ENCODE peak calls at places on chromosomes 6 and 20, in eight cellular contexts. One of them, this sample, is unnamed.

GRCh38 chr6:149474108-149474935 is 10.5 kb downstream of the ZC3H12D start:
- DNase-seq in fibroblast of the aortic adventitia: no peak
- DNase-seq in HCT116: no peak
- DNase-seq in CD8-positive, alpha-beta T cell: no peak
- DNase-seq in astrocyte of the spinal cord: no peak
- DNase-seq in omental fat pad: no peak
- DNase-seq in body of pancreas: no peak
- DNase-seq in tibial artery: no peak
- DNase-seq in this sample: no peak

GRCh38 chr6:126432564-126432963 is 92.6 kb downstream of the CENPW start:
- DNase-seq in fibroblast of the aortic adventitia: no peak
- DNase-seq in HCT116: no peak
- DNase-seq in CD8-positive, alpha-beta T cell: no peak
- DNase-seq in astrocyte of the spinal cord: no peak
- DNase-seq in omental fat pad: no peak
- DNase-seq in body of pancreas: no peak
- DNase-seq in tibial artery: no peak
- DNase-seq in this sample: no peak

GRCh38 chr6:46746691-46747090 is at the start of gene ANKRD66:
- DNase-seq in fibroblast of the aortic adventitia: no peak
- DNase-seq in HCT116: no peak
- DNase-seq in CD8-positive, alpha-beta T cell: no peak
- DNase-seq in astrocyte of the spinal cord: no peak
- DNase-seq in omental fat pad: no peak
- DNase-seq in body of pancreas: no peak
- DNase-seq in tibial artery: no peak
- DNase-seq in this sample: no peak

GRCh38 chr6:115932481-115932880 is 128.2 kb downstream of the FRK start:
- DNase-seq in fibroblast of the aortic adventitia: no peak
- DNase-seq in HCT116: peak
- DNase-seq in CD8-positive, alpha-beta T cell: no peak
- DNase-seq in astrocyte of the spinal cord: peak
- DNase-seq in omental fat pad: no peak
- DNase-seq in body of pancreas: no peak
- DNase-seq in tibial artery: no peak
- DNase-seq in this sample: peak

GRCh38 chr6:119446623-119447008 is 97.1 kb upstream of the MAN1A1 start:
- DNase-seq in fibroblast of the aortic adventitia: peak
- DNase-seq in HCT116: no peak
- DNase-seq in CD8-positive, alpha-beta T cell: no peak
- DNase-seq in astrocyte of the spinal cord: peak
- DNase-seq in omental fat pad: no peak
- DNase-seq in body of pancreas: peak
- DNase-seq in tibial artery: peak
- DNase-seq in this sample: no peak

GRCh38 chr6:91720323-91720722 is 1133.5 kb upstream of the MAP3K7 start:
- DNase-seq in fibroblast of the aortic adventitia: no peak
- DNase-seq in HCT116: no peak
- DNase-seq in CD8-positive, alpha-beta T cell: no peak
- DNase-seq in astrocyte of the spinal cord: no peak
- DNase-seq in omental fat pad: no peak
- DNase-seq in body of pancreas: no peak
- DNase-seq in tibial artery: no peak
- DNase-seq in this sample: no peak

GRCh38 chr6:37940074-37940847 is 120.7 kb downstream of the ZFAND3 start:
- DNase-seq in fibroblast of the aortic adventitia: peak
- DNase-seq in HCT116: no peak
- DNase-seq in CD8-positive, alpha-beta T cell: no peak
- DNase-seq in astrocyte of the spinal cord: peak
- DNase-seq in omental fat pad: no peak
- DNase-seq in body of pancreas: peak
- DNase-seq in tibial artery: no peak
- DNase-seq in this sample: peak

GRCh38 chr6:129029778-129030177 is 146.8 kb downstream of the LAMA2 start:
- DNase-seq in fibroblast of the aortic adventitia: no peak
- DNase-seq in HCT116: no peak
- DNase-seq in CD8-positive, alpha-beta T cell: no peak
- DNase-seq in astrocyte of the spinal cord: peak
- DNase-seq in omental fat pad: no peak
- DNase-seq in body of pancreas: no peak
- DNase-seq in tibial artery: no peak
- DNase-seq in this sample: no peak

GRCh38 chr6:39322306-39322850 is at the start of gene KCNK16:
- DNase-seq in fibroblast of the aortic adventitia: no peak
- DNase-seq in HCT116: no peak
- DNase-seq in CD8-positive, alpha-beta T cell: no peak
- DNase-seq in astrocyte of the spinal cord: no peak
- DNase-seq in omental fat pad: no peak
- DNase-seq in body of pancreas: peak
- DNase-seq in tibial artery: no peak
- DNase-seq in this sample: no peak

GRCh38 chr6:16836186-16836981 is 75.1 kb upstream of the ATXN1 start:
- DNase-seq in fibroblast of the aortic adventitia: peak
- DNase-seq in HCT116: no peak
- DNase-seq in CD8-positive, alpha-beta T cell: no peak
- DNase-seq in astrocyte of the spinal cord: peak
- DNase-seq in omental fat pad: no peak
- DNase-seq in body of pancreas: no peak
- DNase-seq in tibial artery: no peak
- DNase-seq in this sample: no peak

GRCh38 chr20:31785089-31785488 is 34.1 kb upstream of the MYLK2 start:
- DNase-seq in fibroblast of the aortic adventitia: no peak
- DNase-seq in HCT116: no peak
- DNase-seq in CD8-positive, alpha-beta T cell: no peak
- DNase-seq in astrocyte of the spinal cord: no peak
- DNase-seq in omental fat pad: no peak
- DNase-seq in body of pancreas: no peak
- DNase-seq in tibial artery: no peak
- DNase-seq in this sample: no peak

GRCh38 chr6:150290429-150290828 is 78.4 kb upstream of the IYD start:
- DNase-seq in fibroblast of the aortic adventitia: peak
- DNase-seq in HCT116: no peak
- DNase-seq in CD8-positive, alpha-beta T cell: no peak
- DNase-seq in astrocyte of the spinal cord: no peak
- DNase-seq in omental fat pad: no peak
- DNase-seq in body of pancreas: no peak
- DNase-seq in tibial artery: no peak
- DNase-seq in this sample: no peak

GRCh38 chr6:33620584-33621395 is at the start of gene ITPR3:
- DNase-seq in fibroblast of the aortic adventitia: peak
- DNase-seq in HCT116: peak
- DNase-seq in CD8-positive, alpha-beta T cell: peak
- DNase-seq in astrocyte of the spinal cord: peak
- DNase-seq in omental fat pad: no peak
- DNase-seq in body of pancreas: peak
- DNase-seq in tibial artery: peak
- DNase-seq in this sample: no peak

GRCh38 chr20:61941721-61942405 is 123.8 kb downstream of the TAF4 start:
- DNase-seq in fibroblast of the aortic adventitia: no peak
- DNase-seq in HCT116: no peak
- DNase-seq in CD8-positive, alpha-beta T cell: no peak
- DNase-seq in astrocyte of the spinal cord: no peak
- DNase-seq in omental fat pad: no peak
- DNase-seq in body of pancreas: no peak
- DNase-seq in tibial artery: no peak
- DNase-seq in this sample: no peak

GRCh38 chr6:30717129-30717844 is at the start of gene MDC1:
- DNase-seq in fibroblast of the aortic adventitia: peak
- DNase-seq in HCT116: peak
- DNase-seq in CD8-positive, alpha-beta T cell: peak
- DNase-seq in astrocyte of the spinal cord: peak
- DNase-seq in omental fat pad: peak
- DNase-seq in body of pancreas: peak
- DNase-seq in tibial artery: peak
- DNase-seq in this sample: peak
- TF ChIP-seq CTCF in fibroblast of the aortic adventitia: peak
- TF ChIP-seq CTCF in HCT116: no peak
- TF ChIP-seq CTCF in CD8-positive, alpha-beta T cell: peak
- TF ChIP-seq CTCF in astrocyte of the spinal cord: peak
- TF ChIP-seq CTCF in omental fat pad: no peak
- TF ChIP-seq CTCF in body of pancreas: no peak
- TF ChIP-seq CTCF in tibial artery: peak
- TF ChIP-seq CTCF in this sample: peak

GRCh38 chr6:43508481-43509141 is 1.5 kb downstream of the LRRC73 start:
- DNase-seq in fibroblast of the aortic adventitia: no peak
- DNase-seq in HCT116: no peak
- DNase-seq in CD8-positive, alpha-beta T cell: no peak
- DNase-seq in astrocyte of the spinal cord: no peak
- DNase-seq in omental fat pad: no peak
- DNase-seq in body of pancreas: no peak
- DNase-seq in tibial artery: no peak
- DNase-seq in this sample: no peak

GRCh38 chr6:43509984-43510826 is at the start of gene LRRC73:
- DNase-seq in fibroblast of the aortic adventitia: peak
- DNase-seq in HCT116: peak
- DNase-seq in CD8-positive, alpha-beta T cell: peak
- DNase-seq in astrocyte of the spinal cord: peak
- DNase-seq in omental fat pad: peak
- DNase-seq in body of pancreas: peak
- DNase-seq in tibial artery: peak
- DNase-seq in this sample: no peak

GRCh38 chr6:43510827-43511163 is 649 bp upstream of the LRRC73 start:
- DNase-seq in fibroblast of the aortic adventitia: no peak
- DNase-seq in HCT116: no peak
- DNase-seq in CD8-positive, alpha-beta T cell: no peak
- DNase-seq in astrocyte of the spinal cord: no peak
- DNase-seq in omental fat pad: no peak
- DNase-seq in body of pancreas: no peak
- DNase-seq in tibial artery: no peak
- DNase-seq in this sample: no peak

GRCh38 chr6:43509142-43509983 is 783 bp downstream of the LRRC73 start:
- DNase-seq in fibroblast of the aortic adventitia: no peak
- DNase-seq in HCT116: no peak
- DNase-seq in CD8-positive, alpha-beta T cell: no peak
- DNase-seq in astrocyte of the spinal cord: no peak
- DNase-seq in omental fat pad: no peak
- DNase-seq in body of pancreas: no peak
- DNase-seq in tibial artery: no peak
- DNase-seq in this sample: no peak

DNA sequence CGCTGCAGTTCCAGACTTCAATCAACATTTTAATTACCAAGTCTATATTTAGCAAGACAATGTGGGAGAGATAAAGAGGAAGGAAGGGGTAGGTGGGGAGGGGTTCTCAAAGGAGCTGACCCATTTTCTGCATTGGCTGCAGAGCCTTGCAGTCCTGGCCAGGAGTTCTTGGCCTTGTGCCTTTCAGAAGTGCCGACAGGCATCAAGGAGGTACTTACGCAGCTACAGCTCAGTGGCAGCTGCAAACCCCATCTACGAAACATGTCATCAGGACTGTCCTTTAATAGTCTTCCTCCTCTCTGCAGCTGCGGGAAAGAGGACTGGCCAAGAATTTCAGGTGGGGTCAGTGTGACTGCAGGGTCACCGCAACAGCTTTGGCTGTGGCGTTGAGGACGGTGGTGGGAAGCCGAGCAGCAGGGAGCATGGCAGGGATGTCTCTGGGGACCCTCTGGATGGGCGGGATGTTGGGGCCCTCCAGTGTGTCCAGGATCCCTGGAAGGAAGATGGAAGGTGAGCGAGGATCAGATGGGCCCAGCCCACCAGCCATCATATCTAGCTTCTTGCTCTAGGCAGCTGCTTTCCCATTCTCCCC is 1.8 kb upstream of the LRRC73 start:
- DNase-seq in fibroblast of the aortic adventitia: no peak
- DNase-seq in HCT116: no peak
- DNase-seq in CD8-positive, alpha-beta T cell: no peak
- DNase-seq in astrocyte of the spinal cord: no peak
- DNase-seq in omental fat pad: no peak
- DNase-seq in body of pancreas: no peak
- DNase-seq in tibial artery: no peak
- DNase-seq in this sample: no peak
- TF ChIP-seq CTCF in fibroblast of the aortic adventitia: no peak
- TF ChIP-seq CTCF in HCT116: no peak
- TF ChIP-seq CTCF in CD8-positive, alpha-beta T cell: no peak
- TF ChIP-seq CTCF in astrocyte of the spinal cord: no peak
- TF ChIP-seq CTCF in omental fat pad: no peak
- TF ChIP-seq CTCF in body of pancreas: no peak
- TF ChIP-seq CTCF in tibial artery: no peak
- TF ChIP-seq CTCF in this sample: no peak

DNA sequence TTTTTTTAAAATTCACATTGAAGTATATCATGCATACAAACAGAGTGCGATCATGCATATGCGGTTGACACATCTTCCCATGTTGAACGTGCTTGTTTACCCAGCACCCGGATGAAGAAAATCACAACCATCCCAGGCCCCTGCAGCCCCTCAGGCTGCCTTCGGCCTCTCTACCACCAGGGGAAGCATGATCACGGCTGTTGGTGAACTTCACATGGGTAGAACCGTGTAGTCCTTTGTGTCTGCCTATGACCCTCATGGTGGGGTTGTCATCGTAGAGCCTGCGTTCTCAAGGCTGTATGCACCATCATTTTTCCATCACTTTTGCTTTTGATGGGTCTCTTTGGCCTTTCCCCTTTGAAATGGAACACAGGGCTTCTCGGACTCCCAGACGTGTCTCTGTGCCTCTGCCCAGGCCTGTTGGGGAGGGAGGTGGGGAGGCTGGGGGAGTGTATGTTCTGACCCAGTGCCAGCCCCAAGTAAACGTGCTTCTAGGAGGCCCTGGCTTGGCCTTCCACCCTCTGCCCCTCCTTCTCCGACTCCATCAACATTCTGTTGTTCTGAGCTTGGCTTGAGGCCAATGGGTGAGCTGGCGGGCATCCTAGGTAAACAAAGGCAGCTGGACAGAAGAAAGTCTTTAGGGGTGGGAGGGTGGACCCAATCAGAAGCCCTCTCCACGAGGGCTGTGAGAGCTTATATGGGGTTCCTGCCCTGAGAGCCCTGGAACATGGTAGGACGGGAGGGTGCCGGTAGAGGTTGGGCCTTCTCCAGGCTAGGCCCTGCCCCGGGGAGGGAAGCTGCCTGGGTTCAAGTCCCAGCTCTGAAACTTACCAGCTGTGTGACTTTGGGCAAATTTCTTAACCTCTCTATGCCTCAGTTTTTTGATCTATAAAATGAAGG is 39.7 kb downstream of the TGM2 start:
- DNase-seq in fibroblast of the aortic adventitia: peak
- DNase-seq in HCT116: no peak
- DNase-seq in CD8-positive, alpha-beta T cell: no peak
- DNase-seq in astrocyte of the spinal cord: peak
- DNase-seq in omental fat pad: peak
- DNase-seq in body of pancreas: peak
- DNase-seq in tibial artery: peak
- DNase-seq in this sample: no peak
- TF ChIP-seq CTCF in fibroblast of the aortic adventitia: no peak
- TF ChIP-seq CTCF in HCT116: no peak
- TF ChIP-seq CTCF in CD8-positive, alpha-beta T cell: no peak
- TF ChIP-seq CTCF in astrocyte of the spinal cord: no peak
- TF ChIP-seq CTCF in omental fat pad: no peak
- TF ChIP-seq CTCF in body of pancreas: no peak
- TF ChIP-seq CTCF in tibial artery: peak
- TF ChIP-seq CTCF in this sample: peak

DNA sequence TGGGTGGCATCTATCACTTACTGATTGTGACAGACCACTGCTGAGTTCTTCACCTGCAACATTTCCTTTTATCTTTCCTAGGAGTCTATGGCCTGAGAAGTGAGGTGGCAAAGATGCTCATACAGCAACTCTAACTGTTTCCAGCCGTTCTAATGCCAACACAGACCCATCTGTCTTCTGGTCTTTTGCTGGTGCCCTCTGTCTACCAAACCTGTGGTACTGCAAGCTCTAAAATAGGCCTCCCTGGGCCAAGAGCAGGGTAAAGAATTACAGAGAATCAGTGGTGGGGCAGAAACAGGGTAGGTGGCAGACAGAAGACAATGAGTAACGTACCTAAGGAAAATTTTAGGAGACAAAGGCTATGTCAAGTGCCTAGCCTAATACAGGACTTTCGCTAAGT is 611.0 kb upstream of the FLRT3 start:
- DNase-seq in fibroblast of the aortic adventitia: no peak
- DNase-seq in HCT116: no peak
- DNase-seq in CD8-positive, alpha-beta T cell: no peak
- DNase-seq in astrocyte of the spinal cord: no peak
- DNase-seq in omental fat pad: no peak
- DNase-seq in body of pancreas: no peak
- DNase-seq in tibial artery: no peak
- DNase-seq in this sample: no peak
- TF ChIP-seq CTCF in fibroblast of the aortic adventitia: no peak
- TF ChIP-seq CTCF in HCT116: peak
- TF ChIP-seq CTCF in CD8-positive, alpha-beta T cell: no peak
- TF ChIP-seq CTCF in astrocyte of the spinal cord: peak
- TF ChIP-seq CTCF in omental fat pad: no peak
- TF ChIP-seq CTCF in body of pancreas: no peak
- TF ChIP-seq CTCF in tibial artery: no peak
- TF ChIP-seq CTCF in this sample: peak